ENCODE peak calls at places on chromosomes 12 and 14, in five cellular contexts. U is A549, Z is H1, P is K562, V is GM12878. K is an unnamed sample.

GRCh38 chr14:76883437-76883836 is 57.2 kb downstream of the LRRC74A start:
- DNase-seq in U (no peak), Z (no peak), P (no peak), V (no peak), K (no peak)

GRCh38 chr12:98440165-98440581 is 75.2 kb upstream of the TMPO start:
- DNase-seq in U (no peak), Z (no peak), P (peak), V (no peak), K (no peak)

GRCh38 chr12:65761301-65761700 is 63.0 kb upstream of the HMGA2 start:
- DNase-seq in U (no peak), Z (peak), P (no peak), V (no peak), K (no peak)

GRCh38 chr12:51389302-51389999 is 1.8 kb downstream of the GALNT6 start:
- DNase-seq in U (no peak), Z (no peak), P (peak), V (no peak), K (no peak)

GRCh38 chr14:61547186-61548121 is 147.9 kb upstream of the HIF1A start:
- DNase-seq in U (peak), Z (no peak), P (no peak), V (no peak), K (no peak)

GRCh38 chr12:13973981-13974380 is 7.4 kb downstream of the GRIN2B start:
- DNase-seq in U (no peak), Z (no peak), P (no peak), V (no peak), K (no peak)

GRCh38 chr12:13171921-13172859 is 24.3 kb upstream of the EMP1 start:
- DNase-seq in U (peak), Z (no peak), P (no peak), V (no peak), K (no peak)

GRCh38 chr12:57729321-57729844 is 9.2 kb downstream of the AGAP2 start:
- DNase-seq in U (no peak), Z (no peak), P (no peak), V (no peak), K (no peak)

GRCh38 chr14:55572578-55572977 is 7.4 kb upstream of the KTN1 start:
- DNase-seq in U (no peak), Z (no peak), P (peak), V (no peak), K (peak)

GRCh38 chr12:18224745-18225144 is 36.6 kb upstream of the PIK3C2G start:
- DNase-seq in U (peak), Z (peak), P (no peak), V (no peak), K (peak)

DNA sequence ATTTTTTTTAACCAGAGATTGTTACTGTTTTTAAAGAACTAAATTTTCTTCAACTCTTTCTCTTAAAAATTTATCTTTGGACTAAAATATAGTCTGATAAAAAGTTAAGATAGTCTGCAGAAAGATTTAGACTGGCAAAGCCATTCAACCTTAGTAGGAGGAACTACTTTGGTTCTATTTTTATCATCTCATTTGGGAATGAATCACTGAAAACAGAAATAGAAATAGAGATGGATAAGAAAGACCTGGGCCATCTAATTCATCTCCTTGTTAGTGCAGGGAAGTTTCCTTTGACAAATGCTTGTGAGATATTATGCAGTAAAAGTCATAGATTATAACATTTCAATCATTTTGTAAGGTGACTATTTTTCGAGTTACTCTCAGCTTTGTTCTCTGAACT is 263.2 kb upstream of the NPAS3 start:
- DNase-seq in U (no peak), Z (no peak), P (no peak), V (no peak), K (no peak)
- TF ChIP-seq KDM1A in U (no peak), Z (no peak), P (no peak), V (no peak), K (no peak)

DNA sequence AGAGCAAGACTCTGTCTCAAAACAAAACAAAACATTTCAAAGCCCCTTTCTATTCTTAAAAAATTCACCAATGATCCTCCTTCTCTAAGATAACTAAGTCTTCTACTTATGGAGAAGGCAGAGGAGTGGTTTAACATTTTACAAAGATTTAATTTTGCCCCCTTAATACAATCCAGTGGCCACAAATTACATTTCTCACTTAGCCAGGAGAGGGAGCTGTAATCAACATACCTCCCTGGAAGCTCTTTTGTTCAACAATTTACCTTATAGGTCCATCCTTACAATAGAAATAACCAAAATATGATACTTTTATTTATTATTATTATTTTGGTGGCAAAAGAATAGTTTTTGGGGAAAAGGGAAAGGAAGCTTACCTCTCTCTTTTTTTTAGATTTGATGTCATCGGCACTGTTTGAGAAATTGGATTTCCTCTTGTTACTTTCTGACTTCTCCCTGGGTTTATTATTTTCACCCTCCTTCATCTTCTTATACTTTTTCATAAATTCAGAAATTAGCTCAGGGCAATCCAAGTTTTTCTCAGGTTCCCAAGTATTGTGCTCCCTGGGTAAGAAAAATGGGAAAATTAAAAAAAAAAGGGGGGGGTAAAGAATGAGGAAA is 28.1 kb downstream of the CBX5 start:
- DNase-seq in U (peak), Z (no peak), P (peak), V (no peak), K (peak)
- TF ChIP-seq KDM1A in U (no peak), Z (no peak), P (no peak), V (no peak), K (no peak)

GRCh38 chr12:95173392-95174251 is 43.6 kb downstream of the FGD6 start:
- DNase-seq in U (peak), Z (no peak), P (peak), V (no peak), K (no peak)
- TF ChIP-seq KDM1A in U (no peak), Z (no peak), P (peak), V (no peak), K (no peak)

GRCh38 chr12:3134126-3134525 is 56.9 kb downstream of the TSPAN9 start:
- DNase-seq in U (no peak), Z (no peak), P (no peak), V (no peak), K (no peak)

GRCh38 chr12:3134526-3135135 is 57.5 kb downstream of the TSPAN9 start:
- DNase-seq in U (no peak), Z (no peak), P (no peak), V (no peak), K (no peak)

GRCh38 chr12:3132636-3133409 is 55.6 kb downstream of the TSPAN9 start:
- DNase-seq in U (no peak), Z (no peak), P (no peak), V (no peak), K (no peak)

GRCh38 chr12:3131129-3131528 is 54.0 kb downstream of the TSPAN9 start:
- DNase-seq in U (no peak), Z (no peak), P (no peak), V (no peak), K (no peak)

DNA sequence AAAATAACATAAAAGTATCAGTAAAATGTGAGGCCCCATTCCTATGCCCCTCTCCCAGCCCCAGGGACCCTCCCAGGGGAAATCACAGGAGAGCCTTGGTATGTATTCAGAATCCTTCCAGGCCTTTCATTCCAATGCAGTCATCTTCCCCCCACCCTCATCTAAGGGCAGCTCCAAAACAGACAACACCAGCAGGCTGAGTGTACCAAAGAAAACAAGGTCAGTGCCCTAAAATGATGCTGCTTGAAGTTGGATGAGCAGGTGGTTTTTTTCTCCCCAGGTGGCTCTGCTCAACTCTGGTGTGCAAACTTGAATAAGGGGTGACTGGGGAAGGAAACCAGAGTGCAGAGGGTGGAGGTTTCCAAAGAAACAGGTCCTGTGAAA is 56.2 kb downstream of the TSPAN9 start:
- DNase-seq in U (no peak), Z (no peak), P (no peak), V (no peak), K (no peak)
- TF ChIP-seq KDM1A in U (no peak), Z (no peak), P (no peak), V (no peak), K (no peak)